ENCODE peak calls at places on chromosomes 2 and 18, in eight cellular contexts. One of them, this sample, is unnamed.

GRCh38 chr2:119475225-119475856 is 43.7 kb downstream of the TMEM37 start:
- DNase-seq in 8988T: no peak
- DNase-seq in GM19239: no peak
- DNase-seq in lower lobe of right lung: no peak
- DNase-seq in activated CD8-positive, alpha-beta memory T cell treated with anti-CD3 and anti-CD28 coated beads for 24 hours: no peak
- DNase-seq in GM23248: no peak
- DNase-seq in NCI-H446: peak
- DNase-seq in prostate gland: no peak
- DNase-seq in this sample: no peak

GRCh38 chr2:28606986-28607441 is 111.2 kb downstream of the PLB1 start:
- DNase-seq in GM23248: no peak
- DNase-seq in activated CD8-positive, alpha-beta memory T cell treated with anti-CD3 and anti-CD28 coated beads for 24 hours: no peak
- DNase-seq in lower lobe of right lung: no peak
- DNase-seq in 8988T: peak
- DNase-seq in NCI-H446: no peak
- DNase-seq in prostate gland: no peak
- DNase-seq in GM19239: no peak
- DNase-seq in this sample: no peak

GRCh38 chr2:58137221-58137620 is 90.6 kb downstream of the VRK2 start:
- DNase-seq in 8988T: no peak
- DNase-seq in GM19239: no peak
- DNase-seq in lower lobe of right lung: no peak
- DNase-seq in NCI-H446: no peak
- DNase-seq in activated CD8-positive, alpha-beta memory T cell treated with anti-CD3 and anti-CD28 coated beads for 24 hours: no peak
- DNase-seq in prostate gland: no peak
- DNase-seq in GM23248: peak
- DNase-seq in this sample: no peak

GRCh38 chr18:68764016-68764415 is 33.9 kb upstream of the CCDC102B start:
- DNase-seq in activated CD8-positive, alpha-beta memory T cell treated with anti-CD3 and anti-CD28 coated beads for 24 hours: no peak
- DNase-seq in prostate gland: no peak
- DNase-seq in 8988T: no peak
- DNase-seq in GM23248: peak
- DNase-seq in lower lobe of right lung: no peak
- DNase-seq in GM19239: no peak
- DNase-seq in NCI-H446: no peak
- DNase-seq in this sample: no peak

GRCh38 chr2:45241061-45241561 is 231.9 kb upstream of the SIX2 start:
- DNase-seq in GM23248: peak
- DNase-seq in NCI-H446: no peak
- DNase-seq in GM19239: no peak
- DNase-seq in prostate gland: no peak
- DNase-seq in 8988T: no peak
- DNase-seq in lower lobe of right lung: no peak
- DNase-seq in activated CD8-positive, alpha-beta memory T cell treated with anti-CD3 and anti-CD28 coated beads for 24 hours: no peak
- DNase-seq in this sample: no peak

GRCh38 chr2:37323770-37324535 is 680 bp downstream of the PRKD3 start:
- DNase-seq in GM23248: peak
- DNase-seq in GM19239: no peak
- DNase-seq in activated CD8-positive, alpha-beta memory T cell treated with anti-CD3 and anti-CD28 coated beads for 24 hours: peak
- DNase-seq in NCI-H446: peak
- DNase-seq in 8988T: no peak
- DNase-seq in lower lobe of right lung: peak
- DNase-seq in prostate gland: peak
- DNase-seq in this sample: no peak

GRCh38 chr2:158979775-158980174 is 11.3 kb downstream of the TANC1 start:
- DNase-seq in prostate gland: no peak
- DNase-seq in activated CD8-positive, alpha-beta memory T cell treated with anti-CD3 and anti-CD28 coated beads for 24 hours: no peak
- DNase-seq in lower lobe of right lung: no peak
- DNase-seq in GM19239: no peak
- DNase-seq in GM23248: peak
- DNase-seq in NCI-H446: no peak
- DNase-seq in 8988T: no peak
- DNase-seq in this sample: no peak

GRCh38 chr18:30248061-30248460 is 794.5 kb downstream of the DSC3 start:
- DNase-seq in lower lobe of right lung: no peak
- DNase-seq in 8988T: no peak
- DNase-seq in prostate gland: no peak
- DNase-seq in NCI-H446: no peak
- DNase-seq in GM23248: no peak
- DNase-seq in activated CD8-positive, alpha-beta memory T cell treated with anti-CD3 and anti-CD28 coated beads for 24 hours: no peak
- DNase-seq in GM19239: no peak
- DNase-seq in this sample: no peak

GRCh38 chr18:75003764-75004690 is 204.9 kb downstream of the PTGR3 start:
- DNase-seq in GM19239: no peak
- DNase-seq in GM23248: no peak
- DNase-seq in prostate gland: no peak
- DNase-seq in 8988T: no peak
- DNase-seq in NCI-H446: no peak
- DNase-seq in lower lobe of right lung: no peak
- DNase-seq in activated CD8-positive, alpha-beta memory T cell treated with anti-CD3 and anti-CD28 coated beads for 24 hours: no peak
- DNase-seq in this sample: no peak

GRCh38 chr18:59767732-59768131 is 70.5 kb upstream of the CCBE1 start:
- DNase-seq in activated CD8-positive, alpha-beta memory T cell treated with anti-CD3 and anti-CD28 coated beads for 24 hours: no peak
- DNase-seq in lower lobe of right lung: no peak
- DNase-seq in prostate gland: no peak
- DNase-seq in GM19239: no peak
- DNase-seq in 8988T: no peak
- DNase-seq in NCI-H446: no peak
- DNase-seq in GM23248: peak
- DNase-seq in this sample: no peak

GRCh38 chr2:240213476-240214391 is 73.3 kb upstream of the OTOS start:
- DNase-seq in lower lobe of right lung: no peak
- DNase-seq in prostate gland: no peak
- DNase-seq in GM19239: no peak
- DNase-seq in 8988T: no peak
- DNase-seq in activated CD8-positive, alpha-beta memory T cell treated with anti-CD3 and anti-CD28 coated beads for 24 hours: peak
- DNase-seq in GM23248: no peak
- DNase-seq in NCI-H446: no peak
- DNase-seq in this sample: no peak

GRCh38 chr2:98334439-98335078 is 11.7 kb upstream of the CNGA3 start:
- DNase-seq in lower lobe of right lung: no peak
- DNase-seq in 8988T: no peak
- DNase-seq in GM23248: peak
- DNase-seq in GM19239: no peak
- DNase-seq in NCI-H446: no peak
- DNase-seq in prostate gland: no peak
- DNase-seq in activated CD8-positive, alpha-beta memory T cell treated with anti-CD3 and anti-CD28 coated beads for 24 hours: no peak
- DNase-seq in this sample: no peak

GRCh38 chr2:46942143-46942526 is 26.5 kb upstream of the MCFD2 start:
- DNase-seq in GM19239: peak
- DNase-seq in GM23248: peak
- DNase-seq in activated CD8-positive, alpha-beta memory T cell treated with anti-CD3 and anti-CD28 coated beads for 24 hours: peak
- DNase-seq in lower lobe of right lung: peak
- DNase-seq in 8988T: no peak
- DNase-seq in prostate gland: peak
- DNase-seq in NCI-H446: no peak
- DNase-seq in this sample: no peak

GRCh38 chr2:171785450-171785849 is 98.2 kb downstream of the DYNC1I2 start:
- DNase-seq in GM19239: no peak
- DNase-seq in prostate gland: no peak
- DNase-seq in NCI-H446: no peak
- DNase-seq in lower lobe of right lung: no peak
- DNase-seq in activated CD8-positive, alpha-beta memory T cell treated with anti-CD3 and anti-CD28 coated beads for 24 hours: no peak
- DNase-seq in GM23248: no peak
- DNase-seq in 8988T: no peak
- DNase-seq in this sample: no peak

GRCh38 chr18:76688724-76689472 is 133.5 kb upstream of the ZNF236 start:
- DNase-seq in 8988T: no peak
- DNase-seq in GM19239: no peak
- DNase-seq in lower lobe of right lung: no peak
- DNase-seq in prostate gland: no peak
- DNase-seq in GM23248: no peak
- DNase-seq in NCI-H446: no peak
- DNase-seq in activated CD8-positive, alpha-beta memory T cell treated with anti-CD3 and anti-CD28 coated beads for 24 hours: no peak
- DNase-seq in this sample: no peak

GRCh38 chr18:9520666-9521065 is 45.4 kb downstream of the RALBP1 start:
- DNase-seq in lower lobe of right lung: no peak
- DNase-seq in GM19239: no peak
- DNase-seq in prostate gland: no peak
- DNase-seq in activated CD8-positive, alpha-beta memory T cell treated with anti-CD3 and anti-CD28 coated beads for 24 hours: no peak
- DNase-seq in NCI-H446: no peak
- DNase-seq in GM23248: no peak
- DNase-seq in 8988T: no peak
- DNase-seq in this sample: no peak

GRCh38 chr2:23632831-23633395 is 247.9 kb downstream of the KLHL29 start:
- DNase-seq in lower lobe of right lung: peak
- DNase-seq in GM23248: no peak
- DNase-seq in GM19239: no peak
- DNase-seq in activated CD8-positive, alpha-beta memory T cell treated with anti-CD3 and anti-CD28 coated beads for 24 hours: no peak
- DNase-seq in NCI-H446: no peak
- DNase-seq in 8988T: no peak
- DNase-seq in prostate gland: no peak
- DNase-seq in this sample: no peak

GRCh38 chr18:50099725-50100414 is 95.1 kb downstream of the MYO5B start:
- DNase-seq in NCI-H446: no peak
- DNase-seq in lower lobe of right lung: no peak
- DNase-seq in prostate gland: no peak
- DNase-seq in 8988T: no peak
- DNase-seq in GM19239: peak
- DNase-seq in GM23248: peak
- DNase-seq in activated CD8-positive, alpha-beta memory T cell treated with anti-CD3 and anti-CD28 coated beads for 24 hours: no peak
- DNase-seq in this sample: no peak

GRCh38 chr2:30763151-30763660 is 44.0 kb downstream of the CAPN13 start:
- DNase-seq in GM19239: no peak
- DNase-seq in prostate gland: no peak
- DNase-seq in 8988T: no peak
- DNase-seq in activated CD8-positive, alpha-beta memory T cell treated with anti-CD3 and anti-CD28 coated beads for 24 hours: no peak
- DNase-seq in GM23248: peak
- DNase-seq in NCI-H446: no peak
- DNase-seq in lower lobe of right lung: no peak
- DNase-seq in this sample: no peak

GRCh38 chr2:42142476-42143184 is 26.5 kb upstream of the EML4 start:
- DNase-seq in GM19239: no peak
- DNase-seq in 8988T: no peak
- DNase-seq in prostate gland: no peak
- DNase-seq in activated CD8-positive, alpha-beta memory T cell treated with anti-CD3 and anti-CD28 coated beads for 24 hours: no peak
- DNase-seq in NCI-H446: no peak
- DNase-seq in GM23248: peak
- DNase-seq in lower lobe of right lung: peak
- DNase-seq in this sample: no peak

GRCh38 chr18:80154293-80154692 is 45.2 kb downstream of the ADNP2 start:
- DNase-seq in activated CD8-positive, alpha-beta memory T cell treated with anti-CD3 and anti-CD28 coated beads for 24 hours: no peak
- DNase-seq in 8988T: no peak
- DNase-seq in lower lobe of right lung: no peak
- DNase-seq in GM19239: no peak
- DNase-seq in prostate gland: no peak
- DNase-seq in GM23248: peak
- DNase-seq in NCI-H446: no peak
- DNase-seq in this sample: no peak

This sample was measured in coronary artery.